ENCODE peak calls at places on chromosomes 7 and 10, in seven cellular contexts. A is K562, Q is endothelial cell, N is AG04450, V is upper lobe of left lung, O is HepG2, J is nephron progenitor cell. M is an unnamed sample.
A peak's percentile ranks its signal among the peaks of the same experiment; 100 is the strongest.

GRCh38 chr10:79442171-79443040 is 3.0 kb downstream of the ZCCHC24 start:
- DNase-seq in Q (no peak), A (no peak), V (no peak), J (no peak), O (no peak), N (no peak), M (no peak)

GRCh38 chr10:104069610-104070009 is 16.1 kb downstream of the COL17A1 start:
- DNase-seq in J (peak; percentile 23), N (no peak), A (no peak), Q (no peak), O (no peak), V (no peak), M (no peak)

GRCh38 chr7:134599371-134599770 is 47.3 kb upstream of the BPGM start:
- DNase-seq in N (no peak), J (no peak), A (no peak), Q (no peak), O (no peak), V (no peak), M (no peak)

GRCh38 chr10:46527241-46527811 is 29.1 kb downstream of the GPRIN2 start:
- DNase-seq in A (no peak), J (peak; percentile 9), O (no peak), V (peak; percentile 58), Q (no peak), N (no peak), M (peak; percentile 14)

GRCh38 chr7:17302575-17303142 is 4.2 kb downstream of the AHR start:
- DNase-seq in O (no peak), N (no peak), J (no peak), V (no peak), A (no peak), Q (no peak), M (no peak)

GRCh38 chr7:1972734-1973133 is 260.0 kb downstream of the MAD1L1 start:
- DNase-seq in O (no peak), Q (no peak), A (no peak), N (no peak), J (no peak), V (no peak), M (no peak)

GRCh38 chr10:1962025-1962424 is 224.7 kb upstream of the ADARB2 start:
- DNase-seq in V (no peak), A (no peak), O (no peak), N (no peak), Q (no peak), J (no peak), M (no peak)

GRCh38 chr10:21069929-21070363 is 172.8 kb upstream of the NEBL start:
- DNase-seq in J (no peak), N (no peak), Q (no peak), V (no peak), A (no peak), O (no peak), M (no peak)

GRCh38 chr7:136405931-136406777 is 429.0 kb upstream of the MTPN start:
- DNase-seq in A (peak; percentile 60), V (no peak), O (peak; percentile 43), J (peak; percentile 49), Q (peak; percentile 51), N (peak; percentile 36), M (no peak)

GRCh38 chr7:113912881-113913280 is 5.9 kb downstream of the PPP1R3A start:
- DNase-seq in Q (no peak), N (no peak), J (no peak), A (no peak), V (no peak), O (no peak), M (no peak)

GRCh38 chr10:86263209-86263608 is 103.4 kb downstream of the GRID1 start:
- DNase-seq in A (no peak), J (no peak), O (no peak), N (no peak), V (peak; percentile 78), Q (no peak), M (no peak)

GRCh38 chr10:86260564-86260963 is 106.0 kb downstream of the GRID1 start:
- DNase-seq in A (no peak), J (no peak), O (no peak), Q (no peak), V (no peak), N (no peak), M (no peak)

GRCh38 chr10:86262671-86263165 is 103.9 kb downstream of the GRID1 start:
- DNase-seq in N (no peak), A (no peak), J (peak; percentile 13), O (no peak), V (peak; percentile 18), Q (no peak), M (no peak)

GRCh38 chr10:86261470-86261869 is 105.1 kb downstream of the GRID1 start:
- DNase-seq in J (no peak), A (no peak), N (no peak), Q (no peak), O (no peak), V (no peak), M (no peak)

DNA sequence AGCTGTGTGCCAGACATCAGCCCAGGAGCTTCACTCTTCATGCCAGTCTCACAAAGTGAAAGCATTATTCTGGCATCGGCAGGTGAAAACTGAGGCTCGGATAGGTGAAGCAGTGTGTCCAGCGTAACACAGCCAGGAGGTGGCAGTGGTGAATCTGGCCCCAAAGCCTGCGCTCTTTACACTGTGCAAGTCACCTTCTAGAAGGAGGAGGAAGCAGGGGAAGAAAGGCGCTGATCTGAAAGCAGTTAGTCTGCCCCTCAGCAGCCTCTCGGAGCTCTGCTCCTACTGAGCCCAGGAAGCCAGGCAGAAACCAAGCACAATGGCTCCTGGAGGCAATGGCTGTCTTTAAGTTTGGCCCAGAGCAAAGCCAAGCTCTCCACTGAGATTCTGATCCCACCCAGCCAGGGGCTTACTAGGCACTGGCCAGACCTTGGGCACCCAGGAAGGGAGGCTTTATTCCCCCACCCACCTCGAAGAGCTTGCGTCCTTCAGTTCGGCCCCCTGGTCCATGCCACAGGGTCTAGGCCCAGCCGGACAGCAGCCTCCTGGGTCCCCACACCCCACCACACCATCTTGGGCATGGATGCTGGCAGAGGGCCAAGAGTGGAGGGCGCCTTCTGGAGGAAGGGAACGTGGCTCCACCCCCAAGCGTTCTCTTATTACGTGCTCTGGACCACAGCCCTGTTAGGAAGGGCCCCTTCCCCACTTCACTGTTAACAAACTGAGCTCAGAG is 104.5 kb downstream of the GRID1 start:
- DNase-seq in J (peak; percentile 26), N (no peak), Q (peak; percentile 36), V (peak; percentile 34), A (peak; percentile 17), O (peak; percentile 5), M (no peak)
- TF ChIP-seq CTCF in J (no peak), N (no peak), Q (no peak), V (no peak), A (peak; percentile 53), O (peak; percentile 50), M (no peak)

DNA sequence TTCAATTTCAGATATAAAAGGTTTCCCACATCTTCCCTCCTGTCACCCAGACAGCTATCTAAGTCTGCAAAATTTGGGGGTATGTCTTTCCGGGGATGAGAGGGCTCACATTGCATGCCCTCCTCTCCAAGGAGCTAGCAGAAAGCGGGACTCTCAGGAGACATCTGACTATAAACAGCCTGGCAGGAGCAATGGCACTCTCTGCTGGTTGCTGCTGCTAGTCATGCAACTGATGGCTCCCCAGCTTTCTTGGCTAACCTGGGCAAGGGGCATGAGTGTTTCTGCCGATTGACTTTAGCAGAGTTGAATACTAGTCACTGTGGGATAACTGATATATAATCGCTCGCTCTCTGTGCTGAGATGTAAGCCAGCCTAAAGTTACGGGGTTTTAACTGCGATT is 12.0 kb downstream of the TBX20 start:
- DNase-seq in V (no peak), O (no peak), N (no peak), J (no peak), A (no peak), Q (no peak), M (no peak)
- TF ChIP-seq CTCF in V (no peak), O (no peak), N (no peak), J (no peak), A (no peak), Q (no peak), M (no peak)

DNA sequence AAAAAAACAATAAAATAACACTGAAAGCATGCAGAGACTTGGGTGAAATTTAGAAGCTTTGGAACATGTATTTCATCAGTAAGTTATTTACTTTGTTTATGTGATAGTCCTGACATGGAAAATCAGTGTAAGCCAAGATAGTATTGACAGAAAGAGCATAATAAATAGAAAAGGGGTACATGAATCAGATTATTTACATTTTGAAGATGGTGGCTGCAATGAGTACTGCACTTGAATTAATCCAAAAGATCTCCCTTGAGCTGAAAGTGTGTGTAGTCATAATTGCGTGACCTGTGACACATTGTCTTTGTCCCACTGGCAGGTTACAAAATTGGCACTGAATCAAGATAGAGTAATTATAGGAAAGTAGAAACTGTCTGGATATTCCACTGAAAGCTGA is 562.9 kb downstream of the GFRA1 start:
- DNase-seq in J (no peak), A (no peak), Q (no peak), N (no peak), O (no peak), V (no peak), M (no peak)
- TF ChIP-seq CTCF in J (no peak), A (no peak), Q (peak; percentile 55), N (no peak), O (no peak), V (no peak), M (no peak)

GRCh38 chr7:45324683-45325237 is 167.2 kb downstream of the RAMP3 start:
- DNase-seq in O (no peak), A (no peak), J (no peak), Q (no peak), N (no peak), V (no peak), M (no peak)
- TF ChIP-seq CTCF in O (no peak), A (no peak), J (no peak), Q (no peak), N (no peak), V (no peak), M (no peak)

GRCh38 chr7:96728139-96728538 is 18.5 kb upstream of the SEM1 start:
- DNase-seq in O (no peak), V (no peak), Q (no peak), N (no peak), A (no peak), J (no peak), M (no peak)
- TF ChIP-seq CTCF in O (no peak), V (no peak), Q (no peak), N (no peak), A (no peak), J (no peak), M (no peak)

GRCh38 chr7:122143751-122144711 is at the start of gene AASS:
- DNase-seq in J (peak; percentile 96), V (peak; percentile 95), A (peak; percentile 67), Q (peak; percentile 91), O (peak; percentile 93), N (peak; percentile 76), M (peak; percentile 78)
- TF ChIP-seq CTCF in J (no peak), V (no peak), A (no peak), Q (no peak), O (peak; percentile 36), N (no peak), M (no peak)

GRCh38 chr7:25926439-25926838 is 225.6 kb upstream of the NFE2L3 start:
- DNase-seq in Q (no peak), O (no peak), N (no peak), A (no peak), J (no peak), V (no peak), M (no peak)
- TF ChIP-seq CTCF in Q (no peak), O (no peak), N (no peak), A (no peak), J (no peak), V (no peak), M (no peak)